ENCODE peak calls at places on chromosomes 12 and 14, in ten cellular contexts. One of them, this sample, is unnamed.

GRCh38 chr14:78752789-78753188 is 582.6 kb downstream of the NRXN3 start:
- DNase-seq in esophagus muscularis mucosa: no peak
- DNase-seq in left ventricle myocardium inferior: no peak
- DNase-seq in hepatocyte: peak
- DNase-seq in fibroblast of lung: no peak
- DNase-seq in glutamatergic neuron: no peak
- DNase-seq in Peyer's patch: no peak
- DNase-seq in MM.1S: no peak
- DNase-seq in psoas muscle: no peak
- DNase-seq in neural crest cell: no peak
- DNase-seq in this sample: no peak

GRCh38 chr14:92471919-92472318 is 41.7 kb upstream of the RIN3 start:
- DNase-seq in Peyer's patch: no peak
- DNase-seq in esophagus muscularis mucosa: no peak
- DNase-seq in glutamatergic neuron: no peak
- DNase-seq in left ventricle myocardium inferior: no peak
- DNase-seq in neural crest cell: no peak
- DNase-seq in MM.1S: no peak
- DNase-seq in hepatocyte: peak
- DNase-seq in psoas muscle: no peak
- DNase-seq in fibroblast of lung: peak
- DNase-seq in this sample: peak

GRCh38 chr14:89340200-89340667 is 76.8 kb downstream of the FOXN3 start:
- DNase-seq in esophagus muscularis mucosa: no peak
- DNase-seq in neural crest cell: no peak
- DNase-seq in glutamatergic neuron: no peak
- DNase-seq in Peyer's patch: no peak
- DNase-seq in hepatocyte: peak
- DNase-seq in psoas muscle: no peak
- DNase-seq in MM.1S: no peak
- DNase-seq in fibroblast of lung: peak
- DNase-seq in left ventricle myocardium inferior: no peak
- DNase-seq in this sample: peak

GRCh38 chr14:74763803-74764531 is 851 bp downstream of the YLPM1 start:
- DNase-seq in left ventricle myocardium inferior: no peak
- DNase-seq in Peyer's patch: peak
- DNase-seq in MM.1S: no peak
- DNase-seq in psoas muscle: no peak
- DNase-seq in esophagus muscularis mucosa: no peak
- DNase-seq in fibroblast of lung: peak
- DNase-seq in neural crest cell: no peak
- DNase-seq in hepatocyte: peak
- DNase-seq in glutamatergic neuron: no peak
- DNase-seq in this sample: peak

GRCh38 chr12:4991373-4991772 is 52.3 kb upstream of the KCNA5 start:
- DNase-seq in neural crest cell: no peak
- DNase-seq in fibroblast of lung: no peak
- DNase-seq in hepatocyte: no peak
- DNase-seq in left ventricle myocardium inferior: no peak
- DNase-seq in MM.1S: no peak
- DNase-seq in esophagus muscularis mucosa: no peak
- DNase-seq in Peyer's patch: no peak
- DNase-seq in glutamatergic neuron: no peak
- DNase-seq in psoas muscle: no peak
- DNase-seq in this sample: no peak

GRCh38 chr14:91220581-91221000 is 23.9 kb downstream of the GPR68 start:
- DNase-seq in MM.1S: no peak
- DNase-seq in left ventricle myocardium inferior: no peak
- DNase-seq in fibroblast of lung: no peak
- DNase-seq in esophagus muscularis mucosa: no peak
- DNase-seq in Peyer's patch: no peak
- DNase-seq in neural crest cell: no peak
- DNase-seq in psoas muscle: no peak
- DNase-seq in hepatocyte: no peak
- DNase-seq in glutamatergic neuron: peak
- DNase-seq in this sample: no peak

GRCh38 chr14:91509083-91509877 is 830 bp downstream of the PPP4R3A start:
- DNase-seq in Peyer's patch: no peak
- DNase-seq in hepatocyte: peak
- DNase-seq in esophagus muscularis mucosa: no peak
- DNase-seq in MM.1S: peak
- DNase-seq in neural crest cell: peak
- DNase-seq in fibroblast of lung: no peak
- DNase-seq in glutamatergic neuron: peak
- DNase-seq in left ventricle myocardium inferior: peak
- DNase-seq in psoas muscle: peak
- DNase-seq in this sample: peak

GRCh38 chr12:5013206-5013830 is 30.4 kb upstream of the KCNA5 start:
- DNase-seq in MM.1S: no peak
- DNase-seq in glutamatergic neuron: no peak
- DNase-seq in psoas muscle: no peak
- DNase-seq in esophagus muscularis mucosa: no peak
- DNase-seq in left ventricle myocardium inferior: no peak
- DNase-seq in Peyer's patch: no peak
- DNase-seq in neural crest cell: no peak
- DNase-seq in hepatocyte: no peak
- DNase-seq in fibroblast of lung: peak
- DNase-seq in this sample: peak

GRCh38 chr12:48764521-48764920 is 24.4 kb downstream of the ADCY6 start:
- DNase-seq in Peyer's patch: no peak
- DNase-seq in neural crest cell: no peak
- DNase-seq in esophagus muscularis mucosa: no peak
- DNase-seq in left ventricle myocardium inferior: no peak
- DNase-seq in hepatocyte: no peak
- DNase-seq in psoas muscle: no peak
- DNase-seq in MM.1S: peak
- DNase-seq in fibroblast of lung: no peak
- DNase-seq in glutamatergic neuron: no peak
- DNase-seq in this sample: no peak

GRCh38 chr12:124727922-124728321 is 135.7 kb downstream of the SCARB1 start:
- DNase-seq in esophagus muscularis mucosa: no peak
- DNase-seq in left ventricle myocardium inferior: no peak
- DNase-seq in Peyer's patch: no peak
- DNase-seq in fibroblast of lung: no peak
- DNase-seq in glutamatergic neuron: no peak
- DNase-seq in neural crest cell: no peak
- DNase-seq in hepatocyte: no peak
- DNase-seq in MM.1S: no peak
- DNase-seq in psoas muscle: no peak
- DNase-seq in this sample: no peak
- TF ChIP-seq CTCF in esophagus muscularis mucosa: no peak
- TF ChIP-seq CTCF in left ventricle myocardium inferior: peak
- TF ChIP-seq CTCF in Peyer's patch: no peak
- TF ChIP-seq CTCF in fibroblast of lung: no peak
- TF ChIP-seq CTCF in glutamatergic neuron: no peak
- TF ChIP-seq CTCF in neural crest cell: no peak
- TF ChIP-seq CTCF in hepatocyte: peak
- TF ChIP-seq CTCF in MM.1S: no peak
- TF ChIP-seq CTCF in psoas muscle: no peak
- TF ChIP-seq CTCF in this sample: no peak

GRCh38 chr12:1080520-1081223 is 89.6 kb downstream of the ERC1 start:
- DNase-seq in left ventricle myocardium inferior: no peak
- DNase-seq in Peyer's patch: no peak
- DNase-seq in fibroblast of lung: no peak
- DNase-seq in hepatocyte: no peak
- DNase-seq in glutamatergic neuron: no peak
- DNase-seq in MM.1S: peak
- DNase-seq in psoas muscle: no peak
- DNase-seq in neural crest cell: no peak
- DNase-seq in esophagus muscularis mucosa: no peak
- DNase-seq in this sample: no peak

GRCh38 chr12:1078002-1078401 is 87.0 kb downstream of the ERC1 start:
- DNase-seq in glutamatergic neuron: no peak
- DNase-seq in Peyer's patch: no peak
- DNase-seq in psoas muscle: no peak
- DNase-seq in fibroblast of lung: no peak
- DNase-seq in esophagus muscularis mucosa: no peak
- DNase-seq in MM.1S: no peak
- DNase-seq in neural crest cell: no peak
- DNase-seq in left ventricle myocardium inferior: no peak
- DNase-seq in hepatocyte: no peak
- DNase-seq in this sample: no peak

GRCh38 chr12:1083086-1083887 is 92.3 kb downstream of the ERC1 start:
- DNase-seq in fibroblast of lung: no peak
- DNase-seq in esophagus muscularis mucosa: no peak
- DNase-seq in glutamatergic neuron: peak
- DNase-seq in neural crest cell: no peak
- DNase-seq in MM.1S: no peak
- DNase-seq in hepatocyte: no peak
- DNase-seq in psoas muscle: no peak
- DNase-seq in Peyer's patch: no peak
- DNase-seq in left ventricle myocardium inferior: no peak
- DNase-seq in this sample: no peak

GRCh38 chr12:1083888-1084262 is 92.9 kb downstream of the ERC1 start:
- DNase-seq in fibroblast of lung: peak
- DNase-seq in left ventricle myocardium inferior: no peak
- DNase-seq in esophagus muscularis mucosa: no peak
- DNase-seq in MM.1S: no peak
- DNase-seq in psoas muscle: no peak
- DNase-seq in glutamatergic neuron: no peak
- DNase-seq in hepatocyte: peak
- DNase-seq in Peyer's patch: no peak
- DNase-seq in neural crest cell: no peak
- DNase-seq in this sample: peak
- TF ChIP-seq CTCF in fibroblast of lung: no peak
- TF ChIP-seq CTCF in left ventricle myocardium inferior: no peak
- TF ChIP-seq CTCF in esophagus muscularis mucosa: no peak
- TF ChIP-seq CTCF in MM.1S: no peak
- TF ChIP-seq CTCF in psoas muscle: no peak
- TF ChIP-seq CTCF in glutamatergic neuron: no peak
- TF ChIP-seq CTCF in hepatocyte: no peak
- TF ChIP-seq CTCF in Peyer's patch: no peak
- TF ChIP-seq CTCF in neural crest cell: no peak
- TF ChIP-seq CTCF in this sample: no peak

GRCh38 chr12:42144424-42145196 is at the start of gene GXYLT1:
- DNase-seq in hepatocyte: peak
- DNase-seq in fibroblast of lung: peak
- DNase-seq in left ventricle myocardium inferior: peak
- DNase-seq in esophagus muscularis mucosa: peak
- DNase-seq in glutamatergic neuron: peak
- DNase-seq in Peyer's patch: peak
- DNase-seq in psoas muscle: peak
- DNase-seq in neural crest cell: peak
- DNase-seq in MM.1S: peak
- DNase-seq in this sample: peak
- TF ChIP-seq CTCF in hepatocyte: no peak
- TF ChIP-seq CTCF in fibroblast of lung: no peak
- TF ChIP-seq CTCF in left ventricle myocardium inferior: no peak
- TF ChIP-seq CTCF in esophagus muscularis mucosa: no peak
- TF ChIP-seq CTCF in glutamatergic neuron: no peak
- TF ChIP-seq CTCF in Peyer's patch: no peak
- TF ChIP-seq CTCF in psoas muscle: no peak
- TF ChIP-seq CTCF in neural crest cell: no peak
- TF ChIP-seq CTCF in MM.1S: no peak
- TF ChIP-seq CTCF in this sample: no peak

DNA sequence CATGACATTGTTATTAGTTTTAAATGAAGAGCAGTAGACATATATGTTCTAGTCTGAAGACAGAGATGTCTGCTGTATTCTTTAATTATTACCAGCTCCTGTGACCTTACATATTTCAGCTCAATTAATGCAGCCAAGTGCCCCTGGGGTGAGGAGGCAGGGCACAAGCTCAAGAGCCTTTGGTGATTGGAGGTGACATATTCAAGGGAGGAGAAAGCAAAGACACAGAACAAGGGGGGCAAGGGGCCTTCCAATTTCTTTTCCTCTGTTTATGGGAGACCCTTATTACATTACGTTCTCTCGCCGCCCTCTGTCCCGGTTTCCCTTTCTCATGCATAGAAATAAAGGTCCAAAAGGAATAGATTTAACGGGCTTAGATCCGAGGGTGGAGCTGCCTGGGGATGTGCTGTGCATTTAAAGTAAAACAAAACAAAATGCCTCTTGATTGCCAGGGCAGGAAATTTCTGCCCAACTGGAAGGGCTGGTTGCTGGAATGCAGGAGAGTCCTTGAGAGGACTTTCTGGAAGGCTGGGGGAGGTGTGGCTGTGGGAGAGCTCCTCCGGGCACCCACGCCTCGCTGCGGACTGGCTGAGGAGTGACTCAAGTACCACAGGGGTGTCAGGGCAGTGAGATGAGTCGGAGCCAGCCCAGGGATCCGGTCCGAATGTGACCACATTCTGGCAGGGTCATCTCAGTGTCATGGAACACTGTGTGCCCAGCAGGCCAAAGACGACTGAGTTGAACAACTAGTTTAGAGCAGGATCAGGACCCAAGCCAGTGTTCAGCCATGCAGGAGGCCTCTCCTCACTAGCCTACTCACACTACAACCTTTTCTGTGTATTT is 32.1 kb upstream of the GSG1 start:
- DNase-seq in left ventricle myocardium inferior: no peak
- DNase-seq in glutamatergic neuron: no peak
- DNase-seq in neural crest cell: no peak
- DNase-seq in hepatocyte: peak
- DNase-seq in fibroblast of lung: peak
- DNase-seq in psoas muscle: peak
- DNase-seq in MM.1S: no peak
- DNase-seq in esophagus muscularis mucosa: no peak
- DNase-seq in Peyer's patch: no peak
- DNase-seq in this sample: peak
- TF ChIP-seq CTCF in left ventricle myocardium inferior: no peak
- TF ChIP-seq CTCF in glutamatergic neuron: no peak
- TF ChIP-seq CTCF in neural crest cell: no peak
- TF ChIP-seq CTCF in hepatocyte: no peak
- TF ChIP-seq CTCF in fibroblast of lung: no peak
- TF ChIP-seq CTCF in psoas muscle: no peak
- TF ChIP-seq CTCF in MM.1S: no peak
- TF ChIP-seq CTCF in esophagus muscularis mucosa: no peak
- TF ChIP-seq CTCF in Peyer's patch: no peak
- TF ChIP-seq CTCF in this sample: peak

GRCh38 chr12:52394836-52395405 is 9.5 kb upstream of the KRT84 start:
- DNase-seq in glutamatergic neuron: no peak
- DNase-seq in neural crest cell: no peak
- DNase-seq in psoas muscle: no peak
- DNase-seq in fibroblast of lung: no peak
- DNase-seq in left ventricle myocardium inferior: no peak
- DNase-seq in esophagus muscularis mucosa: no peak
- DNase-seq in hepatocyte: no peak
- DNase-seq in Peyer's patch: no peak
- DNase-seq in MM.1S: no peak
- DNase-seq in this sample: no peak

GRCh38 chr12:52396656-52397055 is 9.5 kb downstream of the KRT82 start:
- DNase-seq in esophagus muscularis mucosa: no peak
- DNase-seq in neural crest cell: no peak
- DNase-seq in MM.1S: no peak
- DNase-seq in Peyer's patch: no peak
- DNase-seq in psoas muscle: no peak
- DNase-seq in hepatocyte: no peak
- DNase-seq in glutamatergic neuron: no peak
- DNase-seq in left ventricle myocardium inferior: no peak
- DNase-seq in fibroblast of lung: no peak
- DNase-seq in this sample: no peak

GRCh38 chr12:52398176-52398575 is 8.0 kb downstream of the KRT82 start:
- DNase-seq in esophagus muscularis mucosa: no peak
- DNase-seq in Peyer's patch: no peak
- DNase-seq in MM.1S: no peak
- DNase-seq in neural crest cell: no peak
- DNase-seq in psoas muscle: no peak
- DNase-seq in fibroblast of lung: no peak
- DNase-seq in left ventricle myocardium inferior: no peak
- DNase-seq in hepatocyte: no peak
- DNase-seq in glutamatergic neuron: no peak
- DNase-seq in this sample: no peak

GRCh38 chr12:52392465-52393007 is 7.1 kb upstream of the KRT84 start:
- DNase-seq in hepatocyte: no peak
- DNase-seq in Peyer's patch: no peak
- DNase-seq in psoas muscle: no peak
- DNase-seq in esophagus muscularis mucosa: no peak
- DNase-seq in fibroblast of lung: no peak
- DNase-seq in neural crest cell: no peak
- DNase-seq in left ventricle myocardium inferior: no peak
- DNase-seq in glutamatergic neuron: no peak
- DNase-seq in MM.1S: no peak
- DNase-seq in this sample: no peak

GRCh38 chr12:52395761-52396434 is 10.2 kb downstream of the KRT82 start:
- DNase-seq in Peyer's patch: no peak
- DNase-seq in psoas muscle: peak
- DNase-seq in glutamatergic neuron: no peak
- DNase-seq in esophagus muscularis mucosa: no peak
- DNase-seq in fibroblast of lung: no peak
- DNase-seq in left ventricle myocardium inferior: no peak
- DNase-seq in MM.1S: peak
- DNase-seq in neural crest cell: no peak
- DNase-seq in hepatocyte: peak
- DNase-seq in this sample: peak
- TF ChIP-seq CTCF in Peyer's patch: no peak
- TF ChIP-seq CTCF in psoas muscle: no peak
- TF ChIP-seq CTCF in glutamatergic neuron: peak
- TF ChIP-seq CTCF in esophagus muscularis mucosa: no peak
- TF ChIP-seq CTCF in fibroblast of lung: no peak
- TF ChIP-seq CTCF in left ventricle myocardium inferior: peak
- TF ChIP-seq CTCF in MM.1S: peak
- TF ChIP-seq CTCF in neural crest cell: peak
- TF ChIP-seq CTCF in hepatocyte: peak
- TF ChIP-seq CTCF in this sample: peak